ENCODE peak calls at places on chromosomes 11 and 22, in four cellular contexts. One of them, this sample, is unnamed.
A peak's percentile ranks its signal among the peaks of the same experiment; 100 is the strongest.

GRCh38 chr11:72896431-72896830 is 82.2 kb downstream of the ATG16L2 start:
- DNase-seq in A549: no peak
- DNase-seq in GM12878: no peak
- DNase-seq in K562: no peak
- DNase-seq in this sample: no peak

GRCh38 chr11:108914981-108915380 is 250.1 kb downstream of the DDX10 start:
- DNase-seq in GM12878: no peak
- DNase-seq in A549: no peak
- DNase-seq in K562: no peak
- DNase-seq in this sample: no peak

GRCh38 chr11:116110802-116111201 is 606.6 kb upstream of the CADM1 start:
- DNase-seq in A549: no peak
- DNase-seq in GM12878: no peak
- DNase-seq in K562: no peak
- DNase-seq in this sample: no peak

GRCh38 chr11:106242723-106243405 is 165.4 kb downstream of the AASDHPPT start:
- DNase-seq in A549: no peak
- DNase-seq in K562: no peak
- DNase-seq in GM12878: no peak
- DNase-seq in this sample: no peak

GRCh38 chr11:62141111-62142042 is 17.6 kb downstream of the INCENP start:
- DNase-seq in GM12878: no peak
- DNase-seq in A549: no peak
- DNase-seq in K562: no peak
- DNase-seq in this sample: no peak

GRCh38 chr11:124902616-124903015 is 5.0 kb upstream of the ROBO4 start:
- DNase-seq in A549: no peak
- DNase-seq in GM12878: no peak
- DNase-seq in K562: no peak
- DNase-seq in this sample: no peak

GRCh38 chr11:33976351-33977199 is 75.0 kb upstream of the CAPRIN1 start:
- DNase-seq in GM12878: no peak
- DNase-seq in K562: no peak
- DNase-seq in A549: no peak
- DNase-seq in this sample: no peak

GRCh38 chr11:94539420-94539819 is 4.3 kb upstream of the FUT4 start:
- DNase-seq in A549: no peak
- DNase-seq in K562: no peak
- DNase-seq in GM12878: no peak
- DNase-seq in this sample: no peak

GRCh38 chr22:20395181-20395896 is 1.4 kb downstream of the ZNF74 start:
- DNase-seq in A549: no peak
- DNase-seq in K562: no peak
- DNase-seq in GM12878: no peak
- DNase-seq in this sample: no peak

DNA sequence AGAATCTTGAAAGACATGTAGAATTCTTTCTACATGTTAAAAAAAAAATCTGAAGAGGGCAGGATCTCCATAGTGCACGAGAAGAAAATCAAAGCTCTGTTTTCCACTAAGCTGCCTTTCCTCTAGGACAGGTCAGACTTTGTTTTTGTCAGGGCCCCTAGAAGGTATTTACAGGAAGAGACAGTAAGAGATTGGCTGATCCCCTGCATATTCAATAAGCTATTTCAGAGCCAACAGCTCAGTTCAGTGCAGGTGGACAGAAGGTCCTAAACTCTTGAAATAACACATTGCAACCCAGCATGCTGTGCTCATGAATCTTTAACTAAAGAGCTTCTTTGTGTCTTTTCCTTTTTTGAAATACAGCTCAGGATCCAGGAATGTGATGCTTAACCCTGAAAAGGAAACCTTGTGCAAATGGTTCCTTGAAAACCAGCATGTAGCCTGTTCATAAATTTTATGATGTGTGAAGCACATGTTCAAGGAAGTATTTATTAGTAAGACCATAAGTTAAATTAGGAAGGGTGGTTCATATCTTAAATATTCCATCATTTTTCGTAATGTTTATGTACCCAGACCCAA is 43.9 kb downstream of the BBOX1 start:
- DNase-seq in A549: no peak
- DNase-seq in GM12878: no peak
- DNase-seq in K562: no peak
- DNase-seq in this sample: no peak
- TF ChIP-seq POLR2AphosphoS2 in A549: no peak
- TF ChIP-seq POLR2AphosphoS2 in GM12878: no peak
- TF ChIP-seq POLR2AphosphoS2 in K562: no peak
- TF ChIP-seq POLR2AphosphoS2 in this sample: no peak

DNA sequence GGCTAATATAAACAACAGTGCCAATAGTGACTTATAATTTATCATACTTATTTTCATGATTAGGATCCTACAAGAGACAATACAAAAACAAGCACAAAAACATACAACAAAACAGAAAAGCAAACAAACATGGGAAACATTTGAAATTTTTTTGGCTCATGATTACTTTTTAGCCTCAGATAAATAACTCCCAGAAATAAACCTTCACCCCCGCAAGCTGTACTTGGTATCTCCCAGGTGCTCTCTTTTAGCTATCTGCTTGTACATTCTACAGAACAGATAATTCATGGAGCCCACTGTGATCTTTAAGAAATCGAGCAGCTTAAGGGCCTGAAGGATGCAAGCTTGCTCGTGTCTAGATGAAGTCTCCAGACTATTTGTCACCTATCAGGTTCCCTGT is 883 bp downstream of the NXPE4 start:
- DNase-seq in K562: no peak
- DNase-seq in GM12878: no peak
- DNase-seq in A549: no peak
- DNase-seq in this sample: no peak
- TF ChIP-seq POLR2AphosphoS2 in K562: no peak
- TF ChIP-seq POLR2AphosphoS2 in GM12878: no peak
- TF ChIP-seq POLR2AphosphoS2 in A549: no peak
- TF ChIP-seq POLR2AphosphoS2 in this sample: no peak

DNA sequence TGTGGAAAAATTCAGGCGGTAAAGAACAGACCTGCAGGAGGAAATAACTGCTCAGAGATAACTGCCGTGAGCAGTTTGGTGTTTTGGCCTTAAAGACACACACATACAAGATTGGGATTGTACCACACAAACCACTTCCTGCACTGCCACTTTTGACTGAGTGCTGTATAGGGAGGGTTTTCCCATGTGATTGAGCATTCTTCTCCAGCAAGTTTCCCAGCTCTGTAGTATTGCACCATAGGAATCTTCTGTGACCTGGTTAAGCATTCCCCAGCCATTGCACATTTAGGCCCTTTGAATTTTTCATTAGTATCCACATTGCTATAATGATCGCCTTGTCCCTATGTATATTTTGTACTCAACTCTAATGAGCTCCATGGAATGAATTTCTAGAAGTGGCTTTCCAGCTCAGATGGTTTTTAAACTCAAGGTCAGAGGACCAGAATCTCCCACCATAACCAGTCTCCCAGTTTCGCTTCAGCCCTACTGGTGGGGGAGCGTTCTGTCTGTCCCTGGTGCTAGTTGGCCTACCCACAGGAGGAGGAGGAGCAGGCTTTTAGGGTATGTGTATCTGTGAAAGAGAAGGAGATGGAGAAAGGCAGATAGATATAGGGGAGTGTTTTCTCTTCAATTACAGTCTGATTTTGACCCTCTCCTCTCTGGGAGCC is 9.3 kb downstream of the CD82 start:
- DNase-seq in GM12878: peak; percentile 66
- DNase-seq in K562: no peak
- DNase-seq in A549: no peak
- DNase-seq in this sample: no peak
- TF ChIP-seq POLR2AphosphoS2 in GM12878: no peak
- TF ChIP-seq POLR2AphosphoS2 in K562: no peak
- TF ChIP-seq POLR2AphosphoS2 in A549: no peak
- TF ChIP-seq POLR2AphosphoS2 in this sample: no peak

GRCh38 chr11:27795955-27796861 is 96.0 kb upstream of the BDNF start:
- DNase-seq in GM12878: no peak
- DNase-seq in A549: no peak
- DNase-seq in K562: no peak
- DNase-seq in this sample: no peak
- TF ChIP-seq POLR2AphosphoS2 in GM12878: no peak
- TF ChIP-seq POLR2AphosphoS2 in A549: no peak
- TF ChIP-seq POLR2AphosphoS2 in K562: no peak
- TF ChIP-seq POLR2AphosphoS2 in this sample: no peak

This sample was measured in HepG2.